ENCODE peak calls at places on chromosomes 3 and 15, in four cellular contexts. Q is mesendoderm, P is H9, T is IMR-90. D is an unnamed sample.

GRCh38 chr3:142888099-142888483 is 792 bp downstream of the PCOLCE2 start:
- DNase-seq in P (peak), T (no peak), Q (peak), D (peak)

GRCh38 chr3:63324621-63325020 is 46.5 kb downstream of the SYNPR start:
- DNase-seq in Q (no peak), T (no peak), P (no peak), D (no peak)

GRCh38 chr3:155352900-155353490 is 59.5 kb upstream of the STRIT1 start:
- DNase-seq in T (peak), Q (peak), P (no peak), D (peak)

GRCh38 chr3:22621205-22621809 is 581.8 kb upstream of the UBE2E2 start:
- DNase-seq in P (no peak), T (no peak), Q (peak), D (no peak)

GRCh38 chr3:160417311-160417710 is 17.9 kb downstream of the SMC4 start:
- DNase-seq in Q (no peak), P (no peak), T (no peak), D (no peak)

GRCh38 chr15:81087121-81087520 is 46.9 kb upstream of the CFAP161 start:
- DNase-seq in P (no peak), Q (no peak), T (no peak), D (no peak)

GRCh38 chr15:88202231-88202630 is 54.3 kb downstream of the NTRK3 start:
- DNase-seq in P (no peak), T (no peak), Q (no peak), D (no peak)

GRCh38 chr3:142663865-142664264 is 60.0 kb upstream of the TRPC1 start:
- DNase-seq in Q (no peak), P (no peak), T (no peak), D (no peak)

GRCh38 chr15:97301166-97301565 is 659.3 kb upstream of the ARRDC4 start:
- DNase-seq in P (peak), Q (peak), T (no peak), D (no peak)

DNA sequence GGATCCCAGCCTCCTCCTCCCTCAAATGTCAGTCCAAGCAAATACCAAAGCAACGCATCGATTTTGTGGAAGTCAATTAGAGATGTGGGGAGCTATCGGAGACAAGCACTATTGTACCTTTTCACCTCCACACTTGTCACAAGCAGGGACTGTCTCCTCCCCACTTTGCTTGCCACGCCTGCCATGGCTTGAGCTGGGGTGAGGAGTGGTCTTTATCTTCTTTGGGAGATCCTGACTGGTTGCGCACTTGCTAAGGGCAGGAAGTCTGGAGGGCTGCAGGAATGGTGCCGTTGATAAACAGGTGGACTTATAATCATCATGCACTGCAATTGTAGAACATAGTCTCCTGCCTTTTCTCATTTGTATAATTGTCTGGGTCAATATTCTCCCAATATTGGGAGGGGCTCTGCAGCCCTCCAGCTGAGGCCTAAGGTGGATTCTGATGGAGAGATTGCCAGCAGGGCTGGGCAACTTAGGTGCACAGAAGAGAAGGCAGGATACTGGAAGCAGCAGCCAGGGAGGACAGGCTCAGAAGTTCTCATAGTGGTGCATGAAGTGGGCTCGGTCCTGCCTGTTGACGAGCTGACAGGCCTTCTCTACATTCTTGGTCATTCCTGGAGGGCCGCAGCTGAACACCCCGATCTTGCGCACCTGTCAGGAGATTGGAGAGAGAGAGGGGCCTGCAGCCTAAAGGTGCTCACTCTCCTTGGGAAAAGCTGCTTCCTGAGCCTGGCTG is 20.2 kb downstream of the DUOX2 start:
- DNase-seq in T (no peak), P (no peak), Q (no peak), D (no peak)
- H4K8ac ChIP-seq in T (no peak), P (no peak), Q (no peak), D (no peak)

DNA sequence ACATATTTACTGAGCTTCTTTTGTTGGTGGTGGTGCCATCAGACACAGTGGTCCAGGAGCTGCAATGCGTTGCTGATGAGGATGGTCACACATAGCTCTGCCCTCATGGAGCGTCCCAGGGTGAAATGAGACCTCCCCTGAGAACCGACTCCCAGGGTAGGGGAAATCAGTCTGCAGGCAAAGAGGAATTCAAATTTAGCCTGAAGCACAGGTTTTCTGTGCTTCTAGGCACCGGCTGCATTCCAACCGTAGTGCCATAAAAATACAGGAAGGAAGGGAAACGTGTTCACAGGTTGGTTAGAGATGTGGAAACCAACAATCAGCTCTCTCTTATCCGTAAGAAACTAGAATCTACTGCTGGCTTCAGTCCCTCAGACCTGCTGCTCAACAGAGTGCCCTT is 19.2 kb downstream of the SMAD3 start:
- DNase-seq in T (no peak), P (no peak), Q (no peak), D (no peak)
- H4K8ac ChIP-seq in T (peak), P (no peak), Q (no peak), D (no peak)

GRCh38 chr3:36597422-36597821 is 166.9 kb downstream of the DCLK3 start:
- DNase-seq in Q (peak), T (peak), P (no peak), D (no peak)
- H4K8ac ChIP-seq in Q (no peak), T (no peak), P (no peak), D (no peak)

GRCh38 chr3:149828390-149828789 is 15.4 kb downstream of the RNF13 start:
- DNase-seq in P (no peak), T (no peak), Q (no peak), D (no peak)

GRCh38 chr3:149830902-149831301 is 17.9 kb downstream of the RNF13 start:
- DNase-seq in P (no peak), Q (no peak), T (no peak), D (no peak)

GRCh38 chr3:149831321-149831720 is 18.3 kb downstream of the RNF13 start:
- DNase-seq in P (no peak), T (no peak), Q (no peak), D (no peak)

GRCh38 chr3:149832086-149832485 is 19.1 kb downstream of the RNF13 start:
- DNase-seq in P (no peak), T (peak), Q (no peak), D (no peak)

GRCh38 chr3:149833241-149833640 is 20.2 kb downstream of the RNF13 start:
- DNase-seq in Q (no peak), T (no peak), P (no peak), D (no peak)
- H4K8ac ChIP-seq in Q (no peak), T (no peak), P (no peak), D (no peak)

GRCh38 chr15:71323604-71324003 is 208.3 kb downstream of the THSD4 start:
- DNase-seq in T (peak), Q (no peak), P (no peak), D (peak)
- H4K8ac ChIP-seq in T (peak), Q (no peak), P (no peak), D (no peak)

D was measured in mesenchymal stem cell.